ENCODE peak calls at places on chromosomes 16 and 17, in seven cellular contexts. One of them, this sample, is unnamed.
A peak's percentile ranks its signal among the peaks of the same experiment; 100 is the strongest.

GRCh38 chr16:80006175-80006895 is 405.8 kb upstream of the MAF start:
- DNase-seq in CD4-positive, alpha-beta T cell: no peak
- DNase-seq in EH: no peak
- DNase-seq in naive thymus-derived CD4-positive, alpha-beta T cell: no peak
- DNase-seq in EL: peak; percentile 14
- DNase-seq in GM13976: no peak
- DNase-seq in Peyer's patch: no peak
- DNase-seq in this sample: no peak

GRCh38 chr17:7220593-7221280 is 999 bp downstream of the ACADVL start:
- DNase-seq in CD4-positive, alpha-beta T cell: no peak
- DNase-seq in EH: peak; percentile 69
- DNase-seq in naive thymus-derived CD4-positive, alpha-beta T cell: peak; percentile 58
- DNase-seq in EL: peak; percentile 68
- DNase-seq in GM13976: peak; percentile 64
- DNase-seq in Peyer's patch: peak; percentile 79
- DNase-seq in this sample: no peak

GRCh38 chr16:814974-815373 is 14.4 kb upstream of the GNG13 start:
- DNase-seq in CD4-positive, alpha-beta T cell: no peak
- DNase-seq in EH: peak; percentile 78
- DNase-seq in naive thymus-derived CD4-positive, alpha-beta T cell: no peak
- DNase-seq in EL: peak; percentile 81
- DNase-seq in GM13976: no peak
- DNase-seq in Peyer's patch: no peak
- DNase-seq in this sample: no peak

GRCh38 chr17:32123782-32124181 is 18.5 kb upstream of the RHOT1 start:
- DNase-seq in CD4-positive, alpha-beta T cell: no peak
- DNase-seq in EH: peak; percentile 39
- DNase-seq in naive thymus-derived CD4-positive, alpha-beta T cell: no peak
- DNase-seq in EL: no peak
- DNase-seq in GM13976: no peak
- DNase-seq in Peyer's patch: no peak
- DNase-seq in this sample: no peak

GRCh38 chr17:68660302-68660701 is 59.1 kb upstream of the FAM20A start:
- DNase-seq in CD4-positive, alpha-beta T cell: no peak
- DNase-seq in EH: no peak
- DNase-seq in naive thymus-derived CD4-positive, alpha-beta T cell: no peak
- DNase-seq in EL: no peak
- DNase-seq in GM13976: no peak
- DNase-seq in Peyer's patch: no peak
- DNase-seq in this sample: no peak

GRCh38 chr16:72104905-72105304 is 11.3 kb downstream of the DHX38 start:
- DNase-seq in CD4-positive, alpha-beta T cell: no peak
- DNase-seq in EH: no peak
- DNase-seq in naive thymus-derived CD4-positive, alpha-beta T cell: no peak
- DNase-seq in EL: no peak
- DNase-seq in GM13976: no peak
- DNase-seq in Peyer's patch: no peak
- DNase-seq in this sample: no peak

GRCh38 chr16:11160676-11161115 is 95.3 kb downstream of the SOCS1 start:
- DNase-seq in CD4-positive, alpha-beta T cell: no peak
- DNase-seq in EH: peak; percentile 53
- DNase-seq in naive thymus-derived CD4-positive, alpha-beta T cell: no peak
- DNase-seq in EL: no peak
- DNase-seq in GM13976: no peak
- DNase-seq in Peyer's patch: no peak
- DNase-seq in this sample: no peak

GRCh38 chr17:17785407-17785806 is 51.4 kb downstream of the SREBF1 start:
- DNase-seq in CD4-positive, alpha-beta T cell: no peak
- DNase-seq in EH: no peak
- DNase-seq in naive thymus-derived CD4-positive, alpha-beta T cell: no peak
- DNase-seq in EL: no peak
- DNase-seq in GM13976: no peak
- DNase-seq in Peyer's patch: no peak
- DNase-seq in this sample: no peak

This sample was measured in suprapubic skin.